ENCODE peak calls at places on chromosome 1, in five cellular contexts. Z, E, G, D and V are unnamed samples.

GRCh38 chr1:180157108-180157507 is 2.4 kb downstream of the QSOX1 start:
- DNase-seq in Z (no peak), E (no peak), G (no peak), D (no peak), V (no peak)

GRCh38 chr1:213273546-213273945 is 222.5 kb downstream of the RPS6KC1 start:
- DNase-seq in Z (no peak), E (no peak), G (no peak), D (no peak), V (no peak)

GRCh38 chr1:235532350-235532749 is 28.1 kb upstream of the B3GALNT2 start:
- DNase-seq in Z (no peak), E (no peak), G (no peak), D (no peak), V (no peak)

GRCh38 chr1:40030528-40031135 is 9.9 kb upstream of the CAP1 start:
- DNase-seq in Z (no peak), E (no peak), G (no peak), D (no peak), V (no peak)

GRCh38 chr1:6475381-6476133 is 9.6 kb upstream of the TNFRSF25 start:
- DNase-seq in Z (no peak), E (peak), G (peak), D (peak), V (peak)

GRCh38 chr1:89611721-89612120 is 21.2 kb upstream of the LRRC8C start:
- DNase-seq in Z (no peak), E (no peak), G (no peak), D (no peak), V (no peak)

GRCh38 chr1:151549199-151549598 is 9.1 kb downstream of the TUFT1 start:
- DNase-seq in Z (no peak), E (no peak), G (no peak), D (no peak), V (no peak)

GRCh38 chr1:202159534-202160371 is 649 bp downstream of the PTPN7 start:
- DNase-seq in Z (no peak), E (no peak), G (peak), D (no peak), V (peak)

GRCh38 chr1:94024109-94024792 is 96.7 kb downstream of the ABCA4 start:
- DNase-seq in Z (no peak), E (no peak), G (no peak), D (no peak), V (no peak)

GRCh38 chr1:7587726-7588456 is 183.2 kb upstream of the VAMP3 start:
- DNase-seq in Z (no peak), E (no peak), G (no peak), D (no peak), V (no peak)

GRCh38 chr1:164720329-164721036 is 161.5 kb downstream of the PBX1 start:
- DNase-seq in Z (no peak), E (no peak), G (no peak), D (no peak), V (no peak)